ENCODE peak calls at places on chromosome 18, in six cellular contexts. Z is breast epithelium, K is body of pancreas, D is A549, A is heart left ventricle, L is esophagus squamous epithelium. H is an unnamed sample.

GRCh38 chr18:79866889-79867574 is 69.3 kb downstream of the KCNG2 start:
- DNase-seq in L (no peak), K (no peak), A (no peak), Z (no peak), D (no peak), H (no peak)

GRCh38 chr18:50011813-50012445 is 183.0 kb downstream of the MYO5B start:
- DNase-seq in A (no peak), Z (no peak), L (no peak), D (no peak), K (no peak), H (no peak)

GRCh38 chr18:2657043-2657512 is 1.6 kb downstream of the SMCHD1 start:
- DNase-seq in D (no peak), Z (no peak), L (no peak), K (no peak), A (no peak), H (no peak)

GRCh38 chr18:50218432-50219197 is 23.7 kb upstream of the MYO5B start:
- DNase-seq in K (peak), A (no peak), L (no peak), Z (no peak), D (no peak), H (no peak)

GRCh38 chr18:471701-472100 is 28.8 kb downstream of the COLEC12 start:
- DNase-seq in D (no peak), L (no peak), A (no peak), Z (no peak), K (no peak), H (no peak)

GRCh38 chr18:629303-630150 is 27.9 kb upstream of the TYMS start:
- DNase-seq in K (no peak), Z (no peak), L (no peak), A (no peak), D (peak), H (no peak)

GRCh38 chr18:32019251-32019943 is 772 bp downstream of the RNF125 start:
- DNase-seq in D (peak), A (peak), L (no peak), Z (peak), K (peak), H (no peak)

GRCh38 chr18:36025025-36025424 is 42.3 kb downstream of the RPRD1A start:
- DNase-seq in K (no peak), D (no peak), Z (no peak), A (no peak), L (no peak), H (no peak)

GRCh38 chr18:66419400-66419799 is 184.5 kb downstream of the CDH19 start:
- DNase-seq in L (no peak), Z (no peak), D (no peak), A (no peak), K (no peak), H (no peak)

GRCh38 chr18:79875531-79875919 is 75.9 kb downstream of the SLC66A2 start:
- DNase-seq in K (no peak), L (no peak), A (no peak), Z (no peak), D (no peak), H (no peak)

GRCh38 chr18:50096766-50097435 is 98.0 kb downstream of the MYO5B start:
- DNase-seq in L (no peak), A (no peak), D (no peak), K (peak), Z (no peak), H (no peak)

GRCh38 chr18:48569139-48569914 is 30.5 kb downstream of the CTIF start:
- DNase-seq in L (no peak), K (no peak), D (no peak), Z (no peak), A (no peak), H (no peak)

GRCh38 chr18:76461148-76461547 is 33.9 kb downstream of the ZNF516 start:
- DNase-seq in D (no peak), A (no peak), L (no peak), K (no peak), Z (no peak), H (no peak)

GRCh38 chr18:77560334-77560970 is 310.8 kb downstream of the GALR1 start:
- DNase-seq in D (no peak), Z (no peak), A (no peak), L (no peak), K (no peak), H (no peak)

GRCh38 chr18:2898131-2898640 is 51.4 kb downstream of the EMILIN2 start:
- DNase-seq in L (no peak), D (no peak), K (no peak), Z (no peak), A (no peak), H (peak)

GRCh38 chr18:40676676-40677075 is 1278.4 kb upstream of the PIK3C3 start:
- DNase-seq in Z (no peak), L (no peak), D (no peak), K (no peak), A (no peak), H (no peak)

GRCh38 chr18:22559414-22560282 is 141.9 kb upstream of the CTAGE1 start:
- DNase-seq in K (peak), A (peak), L (no peak), Z (peak), D (peak), H (peak)

GRCh38 chr18:75977069-75977468 is 518.0 kb downstream of the ZNF516 start:
- DNase-seq in Z (no peak), D (no peak), A (no peak), K (no peak), L (no peak), H (no peak)

GRCh38 chr18:48904847-48905394 is 45.8 kb downstream of the SMAD7 start:
- DNase-seq in D (no peak), K (no peak), A (no peak), L (no peak), Z (no peak), H (no peak)

GRCh38 chr18:32730620-32731021 is 42.2 kb downstream of the KLHL14 start:
- DNase-seq in L (no peak), K (no peak), Z (no peak), D (no peak), A (no peak), H (no peak)

GRCh38 chr18:45539383-45539960 is 75.8 kb upstream of the SLC14A2 start:
- DNase-seq in A (no peak), K (no peak), Z (no peak), L (no peak), D (no peak), H (no peak)

GRCh38 chr18:21191596-21192307 is 50.3 kb upstream of the GREB1L start:
- DNase-seq in A (peak), Z (peak), L (no peak), K (peak), D (peak), H (peak)

GRCh38 chr18:51721388-51721787 is 523.9 kb upstream of the MEX3C start:
- DNase-seq in K (no peak), D (no peak), Z (no peak), A (no peak), L (no peak), H (no peak)

GRCh38 chr18:37042381-37042780 is 213.5 kb downstream of the KIAA1328 start:
- DNase-seq in K (no peak), A (no peak), D (no peak), L (no peak), Z (no peak), H (no peak)

GRCh38 chr18:67464499-67464898 is 52.0 kb downstream of the DSEL start:
- DNase-seq in Z (no peak), K (no peak), A (no peak), L (no peak), D (no peak), H (no peak)

GRCh38 chr18:78980777-78981651 is 1.4 kb downstream of the SALL3 start:
- DNase-seq in A (no peak), L (no peak), Z (no peak), K (no peak), D (no peak), H (no peak)

GRCh38 chr18:59783138-59783537 is 85.9 kb upstream of the CCBE1 start:
- DNase-seq in D (peak), L (no peak), K (peak), Z (no peak), A (no peak), H (peak)

GRCh38 chr18:39994521-39994920 is 1960.5 kb upstream of the PIK3C3 start:
- DNase-seq in K (no peak), Z (no peak), A (no peak), L (no peak), D (no peak), H (no peak)

GRCh38 chr18:78629426-78629825 is 350.2 kb upstream of the SALL3 start:
- DNase-seq in Z (no peak), L (no peak), D (no peak), K (no peak), A (no peak), H (no peak)

GRCh38 chr18:65990944-65991708 is 240.3 kb downstream of the CDH7 start:
- DNase-seq in Z (no peak), A (no peak), L (no peak), K (no peak), D (no peak), H (no peak)

GRCh38 chr18:52694804-52695203 is 354.8 kb downstream of the DCC start:
- DNase-seq in Z (no peak), A (no peak), K (no peak), L (no peak), D (peak), H (no peak)

GRCh38 chr18:79367989-79368388 is 27.7 kb upstream of the NFATC1 start:
- DNase-seq in D (no peak), K (no peak), A (no peak), L (no peak), Z (no peak), H (no peak)

GRCh38 chr18:56574827-56575226 is 63.6 kb downstream of the TXNL1 start:
- DNase-seq in D (no peak), A (peak), Z (no peak), K (peak), L (no peak), H (no peak)

GRCh38 chr18:74817576-74817975 is 219.9 kb downstream of the ZNF407 start:
- DNase-seq in L (no peak), A (no peak), D (no peak), K (no peak), Z (no peak), H (no peak)
- TF ChIP-seq POLR2A in L (no peak), A (no peak), D (no peak), K (no peak), Z (no peak), H (no peak)

DNA sequence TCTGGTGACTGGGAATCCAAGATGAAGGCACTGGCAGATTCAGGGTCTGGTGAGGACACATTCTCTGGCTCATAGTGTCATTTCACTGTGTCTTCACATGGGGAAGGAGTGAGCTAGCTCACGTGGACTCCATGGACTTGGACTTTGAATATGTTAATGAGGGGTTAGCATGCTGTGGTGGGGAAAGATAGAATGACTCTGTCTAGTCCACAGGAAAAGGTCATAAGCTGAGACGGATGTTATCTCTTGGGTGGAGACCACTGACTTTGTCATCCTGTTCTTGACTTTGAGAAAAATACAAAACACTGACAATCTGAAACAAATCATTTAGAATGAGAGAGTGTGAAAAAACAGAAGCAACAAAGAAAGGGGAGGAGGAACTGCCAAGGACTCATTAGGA is 145.9 kb downstream of the PIK3C3 start:
- DNase-seq in L (no peak), Z (no peak), A (no peak), D (no peak), K (no peak), H (no peak)
- TF ChIP-seq POLR2A in L (no peak), Z (no peak), A (no peak), D (no peak), K (no peak), H (no peak)

GRCh38 chr18:57585846-57586242 is 658 bp downstream of the FECH start:
- DNase-seq in K (no peak), L (no peak), Z (no peak), D (no peak), A (no peak), H (no peak)

GRCh38 chr18:57585421-57585820 is 1.1 kb downstream of the FECH start:
- DNase-seq in Z (no peak), L (no peak), D (no peak), K (no peak), A (no peak), H (no peak)

GRCh38 chr18:57589162-57589561 is 2.7 kb upstream of the FECH start:
- DNase-seq in D (no peak), Z (no peak), K (no peak), A (no peak), L (no peak), H (no peak)

GRCh38 chr18:57587262-57587661 is 760 bp upstream of the FECH start:
- DNase-seq in K (no peak), D (no peak), L (no peak), A (no peak), Z (no peak), H (no peak)

DNA sequence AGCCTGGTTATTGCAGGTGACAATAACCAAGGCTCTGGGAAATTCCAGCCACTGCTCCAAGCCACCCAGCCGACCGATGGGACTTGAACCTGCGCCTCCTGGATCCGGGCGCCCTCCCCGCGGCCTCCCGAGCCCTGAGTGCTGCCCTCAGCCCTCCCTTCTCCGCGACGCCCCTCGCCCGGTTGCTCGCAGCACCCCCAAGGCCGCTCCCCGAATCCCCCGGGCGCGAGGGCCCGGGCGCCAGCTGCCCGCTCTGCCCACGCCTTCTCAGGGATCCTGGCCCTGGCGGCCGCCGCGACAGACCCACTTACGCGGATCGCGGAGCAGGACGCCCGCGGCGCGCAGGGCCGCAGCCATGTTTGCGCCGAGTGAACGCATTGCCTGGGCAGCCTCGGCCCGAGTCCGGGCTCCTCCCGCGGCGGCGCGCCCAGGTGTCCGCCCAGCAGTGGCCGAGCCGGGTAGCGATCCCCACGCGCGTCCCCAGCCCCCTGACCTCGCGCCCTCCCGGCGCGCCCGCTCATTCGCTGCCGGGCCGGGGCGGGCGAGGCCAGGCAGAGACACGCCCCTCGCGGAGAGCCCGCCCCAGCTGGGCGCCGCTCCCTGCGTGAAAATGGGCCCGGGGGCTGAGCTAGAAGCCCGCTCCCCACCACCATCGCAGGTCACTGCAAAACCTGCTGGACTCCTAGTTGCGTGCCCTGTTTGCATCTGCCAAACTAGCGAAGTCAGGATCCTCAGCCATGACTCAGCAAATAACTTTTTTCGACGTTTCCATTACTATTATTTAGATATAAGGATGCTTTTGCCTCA is at the start of gene FECH:
- DNase-seq in K (peak), L (no peak), Z (peak), A (peak), D (peak), H (peak)
- TF ChIP-seq POLR2A in K (peak), L (peak), Z (no peak), A (no peak), D (peak), H (peak)

DNA sequence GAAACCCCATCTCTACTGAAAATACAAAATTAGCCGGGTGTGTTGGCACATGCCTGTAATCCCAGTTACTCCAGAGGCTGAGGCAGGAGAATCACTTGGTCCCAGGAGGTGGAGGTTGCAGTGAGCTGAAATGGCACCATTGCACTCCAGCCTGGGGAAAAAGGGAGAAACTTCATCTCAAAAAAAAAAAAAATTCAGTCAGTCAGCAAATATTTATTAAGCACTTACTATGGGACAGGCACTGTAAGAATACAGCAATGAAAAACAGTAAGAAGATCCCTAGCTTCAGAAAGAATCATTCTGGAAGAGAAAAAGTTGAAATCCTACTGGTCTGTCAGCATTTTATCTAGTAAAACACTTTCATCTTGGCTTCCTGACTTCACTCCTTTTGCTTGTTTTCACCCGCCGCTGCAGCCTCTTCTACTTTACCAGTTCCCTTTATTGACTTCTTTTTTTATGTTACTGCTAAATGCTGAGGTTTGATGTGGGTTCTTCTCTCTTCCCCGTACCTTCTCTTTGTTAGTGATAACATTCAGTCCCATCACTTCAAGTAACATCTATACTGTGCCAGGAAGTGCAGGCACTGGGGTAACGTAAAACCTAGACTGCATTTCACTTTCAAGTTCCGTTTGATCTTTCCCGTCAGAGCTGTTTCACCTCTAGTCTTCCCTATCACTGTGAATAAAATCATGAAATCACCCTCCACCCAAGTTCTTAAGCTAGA is 10.8 kb upstream of the TAF4B start:
- DNase-seq in L (no peak), K (no peak), A (no peak), Z (no peak), D (no peak), H (no peak)
- TF ChIP-seq POLR2A in L (no peak), K (no peak), A (no peak), Z (no peak), D (no peak), H (no peak)

DNA sequence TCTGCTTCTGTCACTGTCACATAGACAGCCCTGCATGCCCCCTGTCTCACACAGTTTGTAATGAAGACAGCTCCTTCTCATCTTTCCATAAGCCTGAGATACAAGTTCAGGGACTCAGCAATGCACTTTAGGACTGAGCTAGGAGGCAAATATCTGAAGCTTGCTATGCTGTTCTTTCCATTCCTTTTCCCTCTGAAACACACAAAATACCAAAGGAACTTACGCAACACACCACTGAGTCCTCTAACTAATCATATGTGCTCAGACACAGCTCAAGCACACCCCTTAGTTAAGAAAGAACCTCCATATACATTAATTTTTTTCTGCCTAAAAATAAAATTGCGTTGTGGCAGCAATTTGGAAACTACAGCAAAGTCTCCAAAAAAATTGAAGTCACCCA is 17.9 kb downstream of the SERPINB8 start:
- DNase-seq in Z (no peak), D (no peak), A (no peak), K (no peak), L (no peak), H (no peak)
- TF ChIP-seq POLR2A in Z (no peak), D (no peak), A (no peak), K (no peak), L (no peak), H (no peak)

GRCh38 chr18:9017170-9017899 is 85.2 kb upstream of the NDUFV2 start:
- DNase-seq in Z (peak), A (peak), D (peak), L (peak), K (peak), H (peak)
- TF ChIP-seq POLR2A in Z (no peak), A (no peak), D (no peak), L (no peak), K (no peak), H (peak)

H was measured in H54.